ENCODE peak calls at places on chromosomes 13 and 19, in ten cellular contexts. One of them, this sample, is unnamed.

GRCh38 chr19:54186934-54187381 is 2.4 kb downstream of the MBOAT7 start:
- ATAC-seq in naive thymus-derived CD4-positive, alpha-beta T cell: no peak
- ATAC-seq in IMR-90: no peak
- ATAC-seq in right cardiac atrium: no peak
- ATAC-seq in upper lobe of left lung: no peak
- ATAC-seq in A549: no peak
- ATAC-seq in left lung: no peak
- ATAC-seq in Panc1: no peak
- ATAC-seq in lower lobe of right lung: no peak
- ATAC-seq in lung: no peak
- ATAC-seq in this sample: no peak

GRCh38 chr19:13610042-13610691 is 103.9 kb upstream of the CACNA1A start:
- ATAC-seq in upper lobe of left lung: no peak
- ATAC-seq in left lung: no peak
- ATAC-seq in A549: peak; percentile 33
- ATAC-seq in right cardiac atrium: no peak
- ATAC-seq in IMR-90: no peak
- ATAC-seq in Panc1: no peak
- ATAC-seq in lung: no peak
- ATAC-seq in lower lobe of right lung: no peak
- ATAC-seq in naive thymus-derived CD4-positive, alpha-beta T cell: no peak
- ATAC-seq in this sample: no peak

GRCh38 chr13:48221301-48222190 is 11.5 kb upstream of the ITM2B start:
- ATAC-seq in Panc1: no peak
- ATAC-seq in left lung: peak; percentile 50
- ATAC-seq in upper lobe of left lung: peak; percentile 72
- ATAC-seq in IMR-90: no peak
- ATAC-seq in A549: no peak
- ATAC-seq in lower lobe of right lung: peak; percentile 78
- ATAC-seq in naive thymus-derived CD4-positive, alpha-beta T cell: peak; percentile 64
- ATAC-seq in right cardiac atrium: peak; percentile 70
- ATAC-seq in lung: peak; percentile 31
- ATAC-seq in this sample: peak; percentile 26

GRCh38 chr19:6392219-6393073 is 518 bp downstream of the GTF2F1 start:
- ATAC-seq in IMR-90: peak; percentile 10
- ATAC-seq in naive thymus-derived CD4-positive, alpha-beta T cell: no peak
- ATAC-seq in A549: peak; percentile 44
- ATAC-seq in left lung: no peak
- ATAC-seq in upper lobe of left lung: no peak
- ATAC-seq in right cardiac atrium: no peak
- ATAC-seq in lower lobe of right lung: peak; percentile 14
- ATAC-seq in Panc1: no peak
- ATAC-seq in lung: no peak
- ATAC-seq in this sample: no peak

GRCh38 chr19:19651076-19651475 is 7.6 kb upstream of the GMIP start:
- ATAC-seq in IMR-90: no peak
- ATAC-seq in A549: no peak
- ATAC-seq in upper lobe of left lung: no peak
- ATAC-seq in Panc1: no peak
- ATAC-seq in right cardiac atrium: peak; percentile 67
- ATAC-seq in naive thymus-derived CD4-positive, alpha-beta T cell: no peak
- ATAC-seq in left lung: no peak
- ATAC-seq in lower lobe of right lung: no peak
- ATAC-seq in lung: no peak
- ATAC-seq in this sample: no peak

GRCh38 chr13:72062566-72062965 is 195.6 kb upstream of the DACH1 start:
- ATAC-seq in IMR-90: no peak
- ATAC-seq in A549: no peak
- ATAC-seq in left lung: no peak
- ATAC-seq in lower lobe of right lung: no peak
- ATAC-seq in lung: no peak
- ATAC-seq in naive thymus-derived CD4-positive, alpha-beta T cell: no peak
- ATAC-seq in Panc1: no peak
- ATAC-seq in right cardiac atrium: no peak
- ATAC-seq in upper lobe of left lung: no peak
- ATAC-seq in this sample: no peak

GRCh38 chr19:39240421-39240820 is 4.4 kb downstream of the IFNL3 start:
- ATAC-seq in A549: no peak
- ATAC-seq in lung: no peak
- ATAC-seq in right cardiac atrium: no peak
- ATAC-seq in IMR-90: no peak
- ATAC-seq in Panc1: no peak
- ATAC-seq in lower lobe of right lung: no peak
- ATAC-seq in naive thymus-derived CD4-positive, alpha-beta T cell: no peak
- ATAC-seq in upper lobe of left lung: no peak
- ATAC-seq in left lung: no peak
- ATAC-seq in this sample: no peak

GRCh38 chr13:30113531-30113930 is 193.8 kb downstream of the KATNAL1 start:
- ATAC-seq in left lung: peak; percentile 26
- ATAC-seq in IMR-90: no peak
- ATAC-seq in A549: no peak
- ATAC-seq in upper lobe of left lung: peak; percentile 50
- ATAC-seq in Panc1: no peak
- ATAC-seq in right cardiac atrium: peak; percentile 22
- ATAC-seq in naive thymus-derived CD4-positive, alpha-beta T cell: no peak
- ATAC-seq in lung: no peak
- ATAC-seq in lower lobe of right lung: no peak
- ATAC-seq in this sample: no peak

GRCh38 chr19:14606627-14607026 is 23.7 kb downstream of the CLEC17A start:
- ATAC-seq in A549: no peak
- ATAC-seq in naive thymus-derived CD4-positive, alpha-beta T cell: no peak
- ATAC-seq in left lung: no peak
- ATAC-seq in IMR-90: no peak
- ATAC-seq in upper lobe of left lung: no peak
- ATAC-seq in Panc1: no peak
- ATAC-seq in lower lobe of right lung: no peak
- ATAC-seq in lung: no peak
- ATAC-seq in right cardiac atrium: no peak
- ATAC-seq in this sample: no peak

DNA sequence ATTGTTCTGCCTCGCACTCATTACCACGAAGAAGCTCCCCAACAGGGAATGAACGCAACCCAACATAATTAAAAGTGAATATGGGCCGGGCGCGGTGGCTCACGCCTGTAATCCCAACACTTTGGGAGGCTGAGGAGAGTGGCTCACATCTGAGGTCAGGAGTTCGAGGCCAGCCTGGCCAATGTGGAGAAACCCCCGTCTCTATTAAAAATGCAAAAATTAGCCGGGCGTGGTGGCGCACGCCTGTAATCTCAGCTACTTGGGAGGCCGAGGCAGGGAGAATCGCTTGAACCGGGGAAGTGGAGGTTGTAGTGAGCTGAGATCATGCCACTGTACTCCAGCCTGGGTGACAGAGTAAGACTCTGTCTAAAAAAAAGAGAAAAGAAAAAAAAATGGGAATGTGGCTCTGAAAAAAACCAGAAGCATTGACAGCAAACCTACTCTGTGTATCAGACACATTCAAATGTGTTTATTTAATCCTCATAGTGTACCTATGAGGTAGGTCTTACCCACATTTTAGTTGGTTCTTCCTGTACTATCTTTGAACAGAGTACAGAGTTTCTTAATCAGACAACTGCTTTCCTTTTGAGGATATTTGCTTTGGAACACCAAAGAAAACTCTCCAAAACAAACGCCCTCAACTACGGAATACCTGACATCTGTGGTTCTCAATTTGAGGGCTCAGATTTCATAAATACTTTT is 70.0 kb downstream of the NUFIP1 start:
- ATAC-seq in left lung: peak; percentile 3
- ATAC-seq in lower lobe of right lung: no peak
- ATAC-seq in upper lobe of left lung: no peak
- ATAC-seq in lung: no peak
- ATAC-seq in right cardiac atrium: no peak
- ATAC-seq in A549: no peak
- ATAC-seq in Panc1: no peak
- ATAC-seq in IMR-90: no peak
- ATAC-seq in naive thymus-derived CD4-positive, alpha-beta T cell: no peak
- ATAC-seq in this sample: no peak
- H3K27ac ChIP-seq in left lung: peak overlapping the region; percentile 91
- H3K27ac ChIP-seq in lower lobe of right lung: peak overlapping the region; percentile 94
- H3K27ac ChIP-seq in upper lobe of left lung: peak overlapping the region; percentile 91
- H3K27ac ChIP-seq in lung: peak overlapping the region; percentile 93
- H3K27ac ChIP-seq in right cardiac atrium: peak overlapping the region; percentile 97
- H3K27ac ChIP-seq in A549: peak overlapping the region; percentile 96
- H3K27ac ChIP-seq in Panc1: peak overlapping the region; percentile 96
- H3K27ac ChIP-seq in IMR-90: peak overlapping the region; percentile 89
- H3K27ac ChIP-seq in naive thymus-derived CD4-positive, alpha-beta T cell: peak overlapping the region; percentile 75
- H3K27ac ChIP-seq in this sample: peak overlapping the region; percentile 98

GRCh38 chr19:47719047-47719885 is 6.0 kb downstream of the EHD2 start:
- ATAC-seq in lower lobe of right lung: peak; percentile 77
- ATAC-seq in lung: peak; percentile 62
- ATAC-seq in left lung: peak; percentile 58
- ATAC-seq in Panc1: peak; percentile 71
- ATAC-seq in right cardiac atrium: peak; percentile 87
- ATAC-seq in IMR-90: peak; percentile 85
- ATAC-seq in upper lobe of left lung: peak; percentile 91
- ATAC-seq in naive thymus-derived CD4-positive, alpha-beta T cell: no peak
- ATAC-seq in A549: peak; percentile 85
- ATAC-seq in this sample: peak; percentile 88

GRCh38 chr19:47723573-47723923 is 10.3 kb downstream of the EHD2 start:
- ATAC-seq in upper lobe of left lung: peak; percentile 59
- ATAC-seq in A549: peak; percentile 49
- ATAC-seq in left lung: peak; percentile 57
- ATAC-seq in lower lobe of right lung: peak; percentile 56
- ATAC-seq in Panc1: no peak
- ATAC-seq in right cardiac atrium: no peak
- ATAC-seq in naive thymus-derived CD4-positive, alpha-beta T cell: peak; percentile 40
- ATAC-seq in IMR-90: no peak
- ATAC-seq in lung: peak; percentile 39
- ATAC-seq in this sample: peak; percentile 35

GRCh38 chr19:47725759-47726401 is 12.7 kb downstream of the EHD2 start:
- ATAC-seq in lower lobe of right lung: peak; percentile 84
- ATAC-seq in lung: peak; percentile 50
- ATAC-seq in upper lobe of left lung: peak; percentile 24
- ATAC-seq in naive thymus-derived CD4-positive, alpha-beta T cell: no peak
- ATAC-seq in right cardiac atrium: no peak
- ATAC-seq in IMR-90: no peak
- ATAC-seq in A549: no peak
- ATAC-seq in left lung: peak; percentile 68
- ATAC-seq in Panc1: no peak
- ATAC-seq in this sample: no peak

GRCh38 chr19:47716270-47716937 is 3.2 kb downstream of the EHD2 start:
- ATAC-seq in IMR-90: no peak
- ATAC-seq in naive thymus-derived CD4-positive, alpha-beta T cell: no peak
- ATAC-seq in Panc1: no peak
- ATAC-seq in left lung: no peak
- ATAC-seq in upper lobe of left lung: no peak
- ATAC-seq in lung: no peak
- ATAC-seq in A549: no peak
- ATAC-seq in lower lobe of right lung: no peak
- ATAC-seq in right cardiac atrium: no peak
- ATAC-seq in this sample: no peak

DNA sequence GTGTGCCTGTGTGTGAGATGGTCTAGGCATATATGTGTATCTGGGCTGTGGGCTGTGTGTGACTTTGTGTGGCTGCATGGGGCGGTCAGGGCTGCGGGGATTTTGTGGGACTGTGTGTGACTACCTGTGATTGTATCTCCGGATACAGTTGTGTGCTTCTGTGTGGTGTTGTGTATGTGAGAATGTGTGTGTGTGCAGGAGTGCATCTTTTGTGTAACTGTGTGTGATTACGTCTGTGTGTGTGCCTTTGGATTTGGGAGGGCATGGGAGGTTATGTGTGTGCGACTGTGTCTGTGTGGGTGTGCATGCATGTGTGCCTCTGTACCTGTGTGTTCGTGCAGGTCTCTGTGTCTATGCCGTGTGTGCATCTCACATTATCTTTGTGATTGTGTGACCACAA is 7.4 kb downstream of the EHD2 start:
- ATAC-seq in A549: no peak
- ATAC-seq in lung: no peak
- ATAC-seq in IMR-90: no peak
- ATAC-seq in Panc1: no peak
- ATAC-seq in naive thymus-derived CD4-positive, alpha-beta T cell: no peak
- ATAC-seq in left lung: no peak
- ATAC-seq in lower lobe of right lung: no peak
- ATAC-seq in right cardiac atrium: no peak
- ATAC-seq in upper lobe of left lung: no peak
- ATAC-seq in this sample: no peak
- H3K4me1 ChIP-seq in A549: peaks cover 62% of the 10 kb centered on the region
- H3K4me1 ChIP-seq in lung: no peaks in the 10 kb centered on the region
- H3K4me1 ChIP-seq in IMR-90: peaks cover 37% of the 10 kb centered on the region
- H3K4me1 ChIP-seq in Panc1: peaks cover 12% of the 10 kb centered on the region
- H3K4me1 ChIP-seq in naive thymus-derived CD4-positive, alpha-beta T cell: no peaks in the 10 kb centered on the region
- H3K4me1 ChIP-seq in left lung: peaks cover 74% of the 10 kb centered on the region
- H3K4me1 ChIP-seq in lower lobe of right lung: peaks cover 70% of the 10 kb centered on the region
- H3K4me1 ChIP-seq in right cardiac atrium: peaks cover 9% of the 10 kb centered on the region
- H3K4me1 ChIP-seq in upper lobe of left lung: peaks cover 66% of the 10 kb centered on the region
- H3K4me1 ChIP-seq in this sample: peaks cover 73% of the 10 kb centered on the region

DNA sequence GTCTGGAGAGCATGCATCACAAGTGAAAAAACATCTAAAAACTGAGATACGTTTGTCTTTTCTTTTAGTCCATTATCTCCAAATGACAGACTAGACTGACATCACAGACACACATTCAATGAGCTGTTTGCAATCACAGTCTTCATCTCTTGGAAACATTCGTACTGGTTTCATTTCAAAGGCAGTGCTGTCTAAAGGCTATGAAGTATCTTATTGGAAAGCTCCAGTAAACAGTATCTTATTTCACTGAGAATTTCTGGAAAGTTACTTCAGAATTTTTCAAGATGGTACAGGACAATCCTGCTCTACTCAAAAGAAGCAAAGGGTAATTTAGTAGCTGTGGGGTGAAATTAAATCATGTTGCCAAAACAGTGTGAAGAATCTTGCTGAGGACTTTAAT is 53.5 kb upstream of the TNFRSF19 start:
- ATAC-seq in upper lobe of left lung: no peak
- ATAC-seq in right cardiac atrium: no peak
- ATAC-seq in A549: no peak
- ATAC-seq in left lung: no peak
- ATAC-seq in lower lobe of right lung: no peak
- ATAC-seq in IMR-90: peak; percentile 84
- ATAC-seq in Panc1: no peak
- ATAC-seq in naive thymus-derived CD4-positive, alpha-beta T cell: no peak
- ATAC-seq in lung: no peak
- ATAC-seq in this sample: no peak
- H3K27ac ChIP-seq in upper lobe of left lung: no peak overlapping the region
- H3K27ac ChIP-seq in right cardiac atrium: no peak overlapping the region
- H3K27ac ChIP-seq in A549: no peak overlapping the region
- H3K27ac ChIP-seq in left lung: no peak overlapping the region
- H3K27ac ChIP-seq in lower lobe of right lung: no peak overlapping the region
- H3K27ac ChIP-seq in IMR-90: no peak overlapping the region
- H3K27ac ChIP-seq in Panc1: no peak overlapping the region
- H3K27ac ChIP-seq in naive thymus-derived CD4-positive, alpha-beta T cell: no peak overlapping the region
- H3K27ac ChIP-seq in lung: no peak overlapping the region
- H3K27ac ChIP-seq in this sample: no peak overlapping the region

DNA sequence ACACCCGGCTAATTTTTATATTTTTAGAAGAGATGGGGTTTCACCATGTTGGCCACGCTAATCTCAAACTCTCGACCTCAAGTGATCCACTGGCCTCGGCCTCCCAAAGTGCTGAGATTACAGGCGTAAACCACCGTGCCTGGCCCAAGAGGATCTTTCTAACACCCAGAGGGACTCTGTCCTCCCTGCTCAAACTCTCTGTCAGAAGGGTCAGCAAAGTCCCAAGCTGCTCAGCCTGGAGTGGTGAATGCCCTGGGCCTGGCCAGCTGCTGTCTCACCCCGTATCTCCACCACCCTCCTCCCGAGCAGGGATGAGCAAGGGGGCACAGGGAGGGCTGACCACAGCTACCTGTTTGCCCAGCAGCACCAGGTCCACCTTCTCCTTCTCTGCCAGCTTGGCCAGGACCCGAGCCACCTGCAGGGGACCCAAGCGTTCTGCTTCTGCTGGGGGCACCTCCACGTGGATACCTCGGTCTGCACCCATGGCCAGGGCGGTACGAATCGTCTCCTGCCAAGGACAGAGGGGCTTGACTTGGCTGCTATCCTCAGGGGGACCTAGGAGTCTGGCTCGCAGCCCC is 10.9 kb upstream of the VSIG10L start:
- ATAC-seq in IMR-90: no peak
- ATAC-seq in Panc1: no peak
- ATAC-seq in A549: no peak
- ATAC-seq in lower lobe of right lung: no peak
- ATAC-seq in lung: no peak
- ATAC-seq in left lung: no peak
- ATAC-seq in right cardiac atrium: peak; percentile 12
- ATAC-seq in upper lobe of left lung: no peak
- ATAC-seq in naive thymus-derived CD4-positive, alpha-beta T cell: no peak
- ATAC-seq in this sample: no peak
- H3K4me1 ChIP-seq in IMR-90: peaks cover 2% of the 10 kb centered on the region
- H3K4me1 ChIP-seq in Panc1: no peaks in the 10 kb centered on the region
- H3K4me1 ChIP-seq in A549: peaks cover 32% of the 10 kb centered on the region
- H3K4me1 ChIP-seq in lower lobe of right lung: no peaks in the 10 kb centered on the region
- H3K4me1 ChIP-seq in lung: no peaks in the 10 kb centered on the region
- H3K4me1 ChIP-seq in left lung: no peaks in the 10 kb centered on the region
- H3K4me1 ChIP-seq in right cardiac atrium: no peaks in the 10 kb centered on the region
- H3K4me1 ChIP-seq in upper lobe of left lung: no peaks in the 10 kb centered on the region
- H3K4me1 ChIP-seq in naive thymus-derived CD4-positive, alpha-beta T cell: peaks cover 14% of the 10 kb centered on the region
- H3K4me1 ChIP-seq in this sample: peaks cover 5% of the 10 kb centered on the region

This sample was measured in gastroesophageal sphincter.